ENCODE peak calls at places on chromosomes 12 and 14, in eight cellular contexts. One of them, this sample, is unnamed.

GRCh38 chr12:6963016-6963731 is 7.3 kb downstream of the PHB2 start:
- DNase-seq in choroid plexus epithelial cell: no peak
- DNase-seq in activated CD4-positive, CD25-positive, alpha-beta regulatory T cell: no peak
- DNase-seq in fibroblast of the conjunctiva: no peak
- DNase-seq in NCI-H146: peak
- DNase-seq in fibroblast of gingiva: no peak
- DNase-seq in NCI-H2171 treated with DMSO at 0.1 percent for 48 hours: peak
- DNase-seq in A549: no peak
- DNase-seq in this sample: peak

GRCh38 chr14:105167303-105168092 is 1.1 kb downstream of the JAG2 start:
- DNase-seq in NCI-H2171 treated with DMSO at 0.1 percent for 48 hours: peak
- DNase-seq in choroid plexus epithelial cell: no peak
- DNase-seq in A549: no peak
- DNase-seq in NCI-H146: peak
- DNase-seq in fibroblast of the conjunctiva: no peak
- DNase-seq in activated CD4-positive, CD25-positive, alpha-beta regulatory T cell: no peak
- DNase-seq in fibroblast of gingiva: no peak
- DNase-seq in this sample: peak

GRCh38 chr14:99237288-99237687 is 34.7 kb downstream of the BCL11B start:
- DNase-seq in NCI-H2171 treated with DMSO at 0.1 percent for 48 hours: no peak
- DNase-seq in fibroblast of gingiva: no peak
- DNase-seq in A549: no peak
- DNase-seq in fibroblast of the conjunctiva: no peak
- DNase-seq in choroid plexus epithelial cell: no peak
- DNase-seq in NCI-H146: no peak
- DNase-seq in activated CD4-positive, CD25-positive, alpha-beta regulatory T cell: no peak
- DNase-seq in this sample: no peak

GRCh38 chr14:44846232-44846824 is 115.4 kb downstream of the KLHL28 start:
- DNase-seq in A549: peak
- DNase-seq in activated CD4-positive, CD25-positive, alpha-beta regulatory T cell: no peak
- DNase-seq in NCI-H2171 treated with DMSO at 0.1 percent for 48 hours: peak
- DNase-seq in choroid plexus epithelial cell: peak
- DNase-seq in fibroblast of the conjunctiva: peak
- DNase-seq in NCI-H146: peak
- DNase-seq in fibroblast of gingiva: peak
- DNase-seq in this sample: peak

GRCh38 chr14:38171197-38171596 is 36.5 kb upstream of the SSTR1 start:
- DNase-seq in NCI-H146: no peak
- DNase-seq in fibroblast of the conjunctiva: no peak
- DNase-seq in choroid plexus epithelial cell: no peak
- DNase-seq in fibroblast of gingiva: no peak
- DNase-seq in activated CD4-positive, CD25-positive, alpha-beta regulatory T cell: no peak
- DNase-seq in NCI-H2171 treated with DMSO at 0.1 percent for 48 hours: no peak
- DNase-seq in A549: no peak
- DNase-seq in this sample: no peak

GRCh38 chr12:54027442-54027786 is 826 bp upstream of the HOXC6 start:
- DNase-seq in choroid plexus epithelial cell: no peak
- DNase-seq in fibroblast of the conjunctiva: no peak
- DNase-seq in NCI-H2171 treated with DMSO at 0.1 percent for 48 hours: no peak
- DNase-seq in A549: no peak
- DNase-seq in fibroblast of gingiva: no peak
- DNase-seq in activated CD4-positive, CD25-positive, alpha-beta regulatory T cell: no peak
- DNase-seq in NCI-H146: no peak
- DNase-seq in this sample: no peak

GRCh38 chr14:79630561-79630960 is 580.7 kb downstream of the DIO2 start:
- DNase-seq in A549: no peak
- DNase-seq in activated CD4-positive, CD25-positive, alpha-beta regulatory T cell: no peak
- DNase-seq in NCI-H146: no peak
- DNase-seq in NCI-H2171 treated with DMSO at 0.1 percent for 48 hours: no peak
- DNase-seq in fibroblast of the conjunctiva: no peak
- DNase-seq in choroid plexus epithelial cell: no peak
- DNase-seq in fibroblast of gingiva: no peak
- DNase-seq in this sample: no peak

GRCh38 chr12:113310489-113310888 is 24.4 kb downstream of the SLC8B1 start:
- DNase-seq in NCI-H146: peak
- DNase-seq in choroid plexus epithelial cell: peak
- DNase-seq in fibroblast of the conjunctiva: no peak
- DNase-seq in A549: peak
- DNase-seq in fibroblast of gingiva: no peak
- DNase-seq in NCI-H2171 treated with DMSO at 0.1 percent for 48 hours: peak
- DNase-seq in activated CD4-positive, CD25-positive, alpha-beta regulatory T cell: no peak
- DNase-seq in this sample: no peak

GRCh38 chr12:13358391-13358905 is 161.9 kb downstream of the EMP1 start:
- DNase-seq in fibroblast of gingiva: no peak
- DNase-seq in NCI-H146: no peak
- DNase-seq in A549: no peak
- DNase-seq in fibroblast of the conjunctiva: no peak
- DNase-seq in activated CD4-positive, CD25-positive, alpha-beta regulatory T cell: no peak
- DNase-seq in choroid plexus epithelial cell: no peak
- DNase-seq in NCI-H2171 treated with DMSO at 0.1 percent for 48 hours: no peak
- DNase-seq in this sample: no peak